ENCODE peak calls at places on chromosomes 3 and 15, in ten cellular contexts. P is effector CD4-positive, alpha-beta T cell; J is stimulated activated CD4-positive, alpha-beta T cell treated with anti-CD3 and anti-CD28 coated beads, Interleukin-15, amount 100 ng/mL, for 24 hours; K is stimulated activated effector memory CD8-positive, alpha-beta T cell treated with anti-CD3 and anti-CD28 coated beads, Interleukin-12 subunit alpha, Interleukin-12 subunit beta, amount 100 ng/mL, for 72 hours; V is activated naive CD8-positive, alpha-beta T cell treated with anti-CD3 and anti-CD28 coated beads, Interleukin-2, amount 50 U/mL, for 16 hours; I is C1 segment of cervical spinal cord; F is T-helper 2 cell; G is transverse colon; T is uterus; Y is activated naive CD4-positive, alpha-beta T cell treated with anti-CD3 and anti-CD28 coated beads, Interleukin-2, amount 10 ng/mL, durations not matched to agents 7 days and 5 days. Q is an unnamed sample.

GRCh38 chr15:73930371-73930770 is 4.1 kb downstream of the LOXL1 start:
- DNase-seq in V (no peak), G (no peak), Y (no peak), K (no peak), J (no peak), T (peak; percentile 68), I (no peak), P (no peak), F (no peak), Q (no peak)

GRCh38 chr3:16741103-16741758 is 136.0 kb upstream of the DAZL start:
- DNase-seq in T (no peak), J (peak; percentile 48), K (peak; percentile 53), P (no peak), F (no peak), V (no peak), G (no peak), I (no peak), Y (no peak), Q (no peak)

GRCh38 chr15:31297221-31297879 is 29.3 kb upstream of the KLF13 start:
- DNase-seq in T (no peak), P (no peak), V (no peak), K (no peak), Y (no peak), F (no peak), J (no peak), G (no peak), I (no peak), Q (no peak)

GRCh38 chr15:71043373-71043772 is 71.9 kb upstream of the THSD4 start:
- DNase-seq in G (no peak), T (peak; percentile 20), F (no peak), Y (no peak), I (no peak), K (no peak), P (no peak), V (no peak), J (no peak), Q (no peak)

GRCh38 chr3:73037369-73037699 is 24.1 kb upstream of the EBLN2 start:
- DNase-seq in F (no peak), J (no peak), I (no peak), G (no peak), K (no peak), T (no peak), Y (no peak), V (no peak), P (no peak), Q (no peak)

GRCh38 chr15:72838311-72838731 is 54.8 kb upstream of the ADPGK start:
- DNase-seq in T (peak; percentile 17), V (no peak), F (no peak), I (no peak), K (no peak), P (no peak), G (no peak), J (no peak), Y (no peak), Q (no peak)

GRCh38 chr15:80288131-80288530 is 36.1 kb upstream of the CTXND1 start:
- DNase-seq in P (no peak), K (no peak), I (no peak), J (no peak), V (no peak), Y (no peak), G (no peak), F (no peak), T (no peak), Q (no peak)

GRCh38 chr15:40932146-40932545 is 3.0 kb downstream of the DLL4 start:
- DNase-seq in I (no peak), G (peak; percentile 32), K (no peak), T (no peak), F (no peak), P (no peak), V (no peak), Y (no peak), J (no peak), Q (no peak)

GRCh38 chr15:81229596-81229995 is 32.9 kb downstream of the IL16 start:
- DNase-seq in I (no peak), Y (no peak), F (no peak), J (no peak), V (no peak), G (no peak), T (peak; percentile 66), P (no peak), K (no peak), Q (no peak)

GRCh38 chr15:98997755-98998154 is 9.8 kb downstream of the PGPEP1L start:
- DNase-seq in K (no peak), I (no peak), T (no peak), F (no peak), J (no peak), G (no peak), P (no peak), V (no peak), Y (no peak), Q (no peak)

GRCh38 chr15:65326109-65326508 is 21.6 kb downstream of the RNU5B-1 start:
- DNase-seq in Y (no peak), I (no peak), F (no peak), K (no peak), V (no peak), J (no peak), G (no peak), T (peak; percentile 26), P (no peak), Q (no peak)

GRCh38 chr15:58748787-58749531 is 548 bp downstream of the ADAM10 start:
- DNase-seq in F (peak; percentile 20), I (peak; percentile 37), K (peak; percentile 76), P (peak; percentile 16), G (peak; percentile 53), Y (peak; percentile 60), T (peak; percentile 41), V (no peak), J (peak; percentile 58), Q (no peak)

GRCh38 chr3:178405456-178405970 is 130.7 kb upstream of the KCNMB2 start:
- DNase-seq in K (no peak), J (no peak), F (no peak), T (no peak), I (no peak), V (no peak), P (no peak), G (no peak), Y (no peak), Q (no peak)

GRCh38 chr15:31274496-31275330 is 51.9 kb upstream of the KLF13 start:
- DNase-seq in F (no peak), G (no peak), P (no peak), K (peak; percentile 42), J (no peak), Y (no peak), I (no peak), T (no peak), V (no peak), Q (no peak)

GRCh38 chr3:187673012-187673411 is 2.8 kb upstream of the SST start:
- DNase-seq in P (no peak), I (no peak), V (no peak), F (no peak), K (no peak), Y (no peak), G (no peak), T (no peak), J (no peak), Q (no peak)

GRCh38 chr3:95926904-95927501 is 887.4 kb upstream of the EPHA6 start:
- DNase-seq in T (no peak), I (no peak), Y (no peak), F (no peak), P (no peak), V (no peak), J (no peak), G (no peak), K (no peak), Q (no peak)

GRCh38 chr15:100920516-100921135 is 1.5 kb downstream of the LRRK1 start:
- DNase-seq in T (no peak), K (no peak), V (no peak), Y (no peak), G (no peak), P (no peak), J (no peak), F (no peak), I (no peak), Q (no peak)

GRCh38 chr3:414063-414462 is 217.5 kb downstream of the CHL1 start:
- DNase-seq in F (no peak), K (no peak), V (no peak), J (no peak), T (no peak), P (no peak), Y (no peak), G (no peak), I (no peak), Q (no peak)

GRCh38 chr15:28243901-28244300 is 78.1 kb downstream of the HERC2 start:
- DNase-seq in G (no peak), I (no peak), T (no peak), K (no peak), Y (no peak), V (no peak), P (no peak), F (no peak), J (no peak), Q (no peak)

GRCh38 chr3:8929860-8930259 is 33.4 kb downstream of the RAD18 start:
- DNase-seq in V (no peak), Y (no peak), P (no peak), G (no peak), F (no peak), I (no peak), J (no peak), T (no peak), K (no peak), Q (no peak)

Q was measured in CD14-positive monocyte.